ENCODE peak calls at places on chromosome 3, in six cellular contexts. One of them, this sample, is unnamed. For H3K9me3 and H3K4me1, the result is how much of the 10 kb centered on the place peaks cover.

GRCh38 chr3:38583688-38584087 is 65.8 kb downstream of the SCN5A start:
- DNase-seq in heart left ventricle: no peak
- DNase-seq in right cardiac atrium: no peak
- DNase-seq in SK-N-SH: no peak
- DNase-seq in CD8-positive, alpha-beta memory T cell: no peak
- DNase-seq in GM23248: no peak
- DNase-seq in this sample: no peak

GRCh38 chr3:196792771-196793170 is 53.1 kb downstream of the PAK2 start:
- DNase-seq in heart left ventricle: no peak
- DNase-seq in right cardiac atrium: no peak
- DNase-seq in SK-N-SH: no peak
- DNase-seq in CD8-positive, alpha-beta memory T cell: no peak
- DNase-seq in GM23248: peak
- DNase-seq in this sample: peak

GRCh38 chr3:185631108-185631507 is 45.0 kb downstream of the SENP2 start:
- DNase-seq in heart left ventricle: no peak
- DNase-seq in right cardiac atrium: no peak
- DNase-seq in SK-N-SH: no peak
- DNase-seq in CD8-positive, alpha-beta memory T cell: no peak
- DNase-seq in GM23248: peak
- DNase-seq in this sample: peak

GRCh38 chr3:185914911-185915629 is 22.7 kb downstream of the TRA2B start:
- DNase-seq in heart left ventricle: no peak
- DNase-seq in right cardiac atrium: no peak
- DNase-seq in SK-N-SH: no peak
- DNase-seq in CD8-positive, alpha-beta memory T cell: no peak
- DNase-seq in GM23248: no peak
- DNase-seq in this sample: no peak

GRCh38 chr3:123816673-123817207 is 67.4 kb downstream of the MYLK start:
- DNase-seq in heart left ventricle: no peak
- DNase-seq in right cardiac atrium: no peak
- DNase-seq in SK-N-SH: no peak
- DNase-seq in CD8-positive, alpha-beta memory T cell: no peak
- DNase-seq in GM23248: peak
- DNase-seq in this sample: no peak

GRCh38 chr3:137792633-137793271 is 28.6 kb downstream of the SOX14 start:
- DNase-seq in heart left ventricle: no peak
- DNase-seq in right cardiac atrium: no peak
- DNase-seq in SK-N-SH: peak
- DNase-seq in CD8-positive, alpha-beta memory T cell: no peak
- DNase-seq in GM23248: peak
- DNase-seq in this sample: peak

GRCh38 chr3:155634121-155634719 is 110.7 kb downstream of the PLCH1 start:
- DNase-seq in heart left ventricle: no peak
- DNase-seq in right cardiac atrium: no peak
- DNase-seq in SK-N-SH: no peak
- DNase-seq in CD8-positive, alpha-beta memory T cell: no peak
- DNase-seq in GM23248: no peak
- DNase-seq in this sample: no peak

GRCh38 chr3:175144368-175144767 is 285.2 kb downstream of the NAALADL2 start:
- DNase-seq in heart left ventricle: no peak
- DNase-seq in right cardiac atrium: no peak
- DNase-seq in SK-N-SH: no peak
- DNase-seq in CD8-positive, alpha-beta memory T cell: no peak
- DNase-seq in GM23248: no peak
- DNase-seq in this sample: no peak

GRCh38 chr3:110243081-110243480 is 828.5 kb upstream of the NECTIN3 start:
- DNase-seq in heart left ventricle: no peak
- DNase-seq in right cardiac atrium: no peak
- DNase-seq in SK-N-SH: no peak
- DNase-seq in CD8-positive, alpha-beta memory T cell: no peak
- DNase-seq in GM23248: peak
- DNase-seq in this sample: peak

GRCh38 chr3:66164155-66164554 is 56.6 kb upstream of the SLC25A26 start:
- DNase-seq in heart left ventricle: no peak
- DNase-seq in right cardiac atrium: no peak
- DNase-seq in SK-N-SH: no peak
- DNase-seq in CD8-positive, alpha-beta memory T cell: no peak
- DNase-seq in GM23248: no peak
- DNase-seq in this sample: no peak

GRCh38 chr3:57017481-57017880 is 43.0 kb upstream of the SPATA12 start:
- DNase-seq in heart left ventricle: peak
- DNase-seq in right cardiac atrium: no peak
- DNase-seq in SK-N-SH: no peak
- DNase-seq in CD8-positive, alpha-beta memory T cell: no peak
- DNase-seq in GM23248: no peak
- DNase-seq in this sample: peak

GRCh38 chr3:101020616-101021015 is 27.4 kb upstream of the ABI3BP start:
- DNase-seq in heart left ventricle: no peak
- DNase-seq in right cardiac atrium: no peak
- DNase-seq in SK-N-SH: no peak
- DNase-seq in CD8-positive, alpha-beta memory T cell: no peak
- DNase-seq in GM23248: peak
- DNase-seq in this sample: no peak

GRCh38 chr3:32856901-32857507 is 39.2 kb downstream of the TRIM71 start:
- DNase-seq in heart left ventricle: no peak
- DNase-seq in right cardiac atrium: no peak
- DNase-seq in SK-N-SH: no peak
- DNase-seq in CD8-positive, alpha-beta memory T cell: no peak
- DNase-seq in GM23248: no peak
- DNase-seq in this sample: no peak

GRCh38 chr3:71701251-71701650 is 24.0 kb downstream of the EIF4E3 start:
- DNase-seq in heart left ventricle: no peak
- DNase-seq in right cardiac atrium: no peak
- DNase-seq in SK-N-SH: no peak
- DNase-seq in CD8-positive, alpha-beta memory T cell: no peak
- DNase-seq in GM23248: no peak
- DNase-seq in this sample: no peak

GRCh38 chr3:171407746-171408145 is 52.5 kb downstream of the TNIK start:
- DNase-seq in heart left ventricle: no peak
- DNase-seq in right cardiac atrium: no peak
- DNase-seq in SK-N-SH: no peak
- DNase-seq in CD8-positive, alpha-beta memory T cell: no peak
- DNase-seq in GM23248: peak
- DNase-seq in this sample: peak

GRCh38 chr3:14224895-14225294 is 46.3 kb downstream of the LSM3 start:
- DNase-seq in heart left ventricle: no peak
- DNase-seq in right cardiac atrium: no peak
- DNase-seq in SK-N-SH: no peak
- DNase-seq in CD8-positive, alpha-beta memory T cell: no peak
- DNase-seq in GM23248: peak
- DNase-seq in this sample: no peak

GRCh38 chr3:72171461-72171860 is 386.5 kb upstream of the PROK2 start:
- DNase-seq in heart left ventricle: no peak
- DNase-seq in right cardiac atrium: no peak
- DNase-seq in SK-N-SH: no peak
- DNase-seq in CD8-positive, alpha-beta memory T cell: no peak
- DNase-seq in GM23248: peak
- DNase-seq in this sample: peak

GRCh38 chr3:181782306-181782924 is 70.7 kb downstream of the SOX2 start:
- DNase-seq in heart left ventricle: no peak
- DNase-seq in right cardiac atrium: no peak
- DNase-seq in SK-N-SH: no peak
- DNase-seq in CD8-positive, alpha-beta memory T cell: no peak
- DNase-seq in GM23248: peak
- DNase-seq in this sample: peak

GRCh38 chr3:124266517-124266916 is 274.6 kb upstream of the ROPN1 start:
- DNase-seq in heart left ventricle: no peak
- DNase-seq in right cardiac atrium: no peak
- DNase-seq in SK-N-SH: peak
- DNase-seq in CD8-positive, alpha-beta memory T cell: no peak
- DNase-seq in GM23248: peak
- DNase-seq in this sample: peak

GRCh38 chr3:182259579-182259978 is 533.7 kb upstream of the ATP11B start:
- DNase-seq in heart left ventricle: peak
- DNase-seq in right cardiac atrium: peak
- DNase-seq in SK-N-SH: peak
- DNase-seq in CD8-positive, alpha-beta memory T cell: no peak
- DNase-seq in GM23248: peak
- DNase-seq in this sample: peak

GRCh38 chr3:181567446-181568075 is 144.2 kb upstream of the SOX2 start:
- DNase-seq in heart left ventricle: no peak
- DNase-seq in right cardiac atrium: no peak
- DNase-seq in SK-N-SH: no peak
- DNase-seq in CD8-positive, alpha-beta memory T cell: no peak
- DNase-seq in GM23248: peak
- DNase-seq in this sample: no peak

GRCh38 chr3:189488241-189488767 is 142.9 kb upstream of the TP63 start:
- DNase-seq in heart left ventricle: no peak
- DNase-seq in right cardiac atrium: no peak
- DNase-seq in SK-N-SH: no peak
- DNase-seq in CD8-positive, alpha-beta memory T cell: no peak
- DNase-seq in GM23248: peak
- DNase-seq in this sample: peak

GRCh38 chr3:188796122-188796631 is 375.6 kb upstream of the TPRG1 start:
- DNase-seq in heart left ventricle: no peak
- DNase-seq in right cardiac atrium: no peak
- DNase-seq in SK-N-SH: no peak
- DNase-seq in CD8-positive, alpha-beta memory T cell: no peak
- DNase-seq in GM23248: peak
- DNase-seq in this sample: no peak

GRCh38 chr3:135089451-135089850 is 294.4 kb downstream of the EPHB1 start:
- DNase-seq in heart left ventricle: no peak
- DNase-seq in right cardiac atrium: no peak
- DNase-seq in SK-N-SH: no peak
- DNase-seq in CD8-positive, alpha-beta memory T cell: no peak
- DNase-seq in GM23248: no peak
- DNase-seq in this sample: no peak

GRCh38 chr3:126714921-126715320 is 10.9 kb downstream of the CHCHD6 start:
- DNase-seq in heart left ventricle: no peak
- DNase-seq in right cardiac atrium: no peak
- DNase-seq in SK-N-SH: peak
- DNase-seq in CD8-positive, alpha-beta memory T cell: no peak
- DNase-seq in GM23248: no peak
- DNase-seq in this sample: no peak

GRCh38 chr3:191502583-191502982 is 41.6 kb downstream of the PYDC2 start:
- DNase-seq in heart left ventricle: no peak
- DNase-seq in right cardiac atrium: no peak
- DNase-seq in SK-N-SH: no peak
- DNase-seq in CD8-positive, alpha-beta memory T cell: no peak
- DNase-seq in GM23248: no peak
- DNase-seq in this sample: no peak

GRCh38 chr3:51953445-51953844 is 1.7 kb upstream of the GPR62 start:
- DNase-seq in heart left ventricle: no peak
- DNase-seq in right cardiac atrium: no peak
- DNase-seq in SK-N-SH: no peak
- DNase-seq in CD8-positive, alpha-beta memory T cell: no peak
- DNase-seq in GM23248: peak
- DNase-seq in this sample: no peak

DNA sequence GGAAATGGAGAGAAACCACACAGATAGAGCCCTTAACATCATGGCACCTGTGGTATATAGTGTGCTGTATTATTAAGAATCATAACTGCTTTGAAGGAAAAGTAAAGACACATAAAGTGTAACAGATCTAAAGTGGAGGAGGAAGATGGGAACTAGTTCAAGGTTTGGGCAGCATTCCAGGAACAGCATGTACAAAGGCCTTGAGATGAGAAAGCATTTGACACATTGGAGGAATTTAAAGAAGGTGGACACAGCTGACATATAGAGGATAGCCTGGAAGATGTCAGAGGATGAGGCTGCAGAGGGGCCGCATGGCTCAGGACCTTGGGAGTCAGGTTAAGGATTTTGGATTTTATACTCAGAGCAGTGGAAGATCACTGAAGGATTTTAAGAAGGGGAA is 39.0 kb downstream of the LRTM1 start:
- DNase-seq in heart left ventricle: no peak
- DNase-seq in right cardiac atrium: no peak
- DNase-seq in SK-N-SH: no peak
- DNase-seq in CD8-positive, alpha-beta memory T cell: no peak
- DNase-seq in GM23248: no peak
- DNase-seq in this sample: no peak
- H3K27ac ChIP-seq in heart left ventricle: no peak
- H3K27ac ChIP-seq in right cardiac atrium: no peak
- H3K27ac ChIP-seq in SK-N-SH: no peak
- H3K27ac ChIP-seq in CD8-positive, alpha-beta memory T cell: no peak
- H3K27ac ChIP-seq in GM23248: no peak
- H3K27ac ChIP-seq in this sample: no peak

GRCh38 chr3:118587037-118587741 is 447.5 kb downstream of the IGSF11 start:
- DNase-seq in heart left ventricle: no peak
- DNase-seq in right cardiac atrium: no peak
- DNase-seq in SK-N-SH: no peak
- DNase-seq in CD8-positive, alpha-beta memory T cell: no peak
- DNase-seq in GM23248: no peak
- DNase-seq in this sample: peak
- H3K9me3 ChIP-seq in heart left ventricle: under half
- H3K9me3 ChIP-seq in right cardiac atrium: under half
- H3K9me3 ChIP-seq in SK-N-SH: under half
- H3K9me3 ChIP-seq in CD8-positive, alpha-beta memory T cell: under half
- H3K9me3 ChIP-seq in GM23248: under half
- H3K9me3 ChIP-seq in this sample: under half

GRCh38 chr3:46990573-46991374 is 11.3 kb downstream of the NBEAL2 start:
- DNase-seq in heart left ventricle: peak
- DNase-seq in right cardiac atrium: peak
- DNase-seq in SK-N-SH: no peak
- DNase-seq in CD8-positive, alpha-beta memory T cell: no peak
- DNase-seq in GM23248: no peak
- DNase-seq in this sample: no peak

GRCh38 chr3:46988616-46989015 is 9.2 kb downstream of the NBEAL2 start:
- DNase-seq in heart left ventricle: no peak
- DNase-seq in right cardiac atrium: no peak
- DNase-seq in SK-N-SH: no peak
- DNase-seq in CD8-positive, alpha-beta memory T cell: no peak
- DNase-seq in GM23248: no peak
- DNase-seq in this sample: no peak

GRCh38 chr3:46991406-46992165 is 12.1 kb downstream of the NBEAL2 start:
- DNase-seq in heart left ventricle: no peak
- DNase-seq in right cardiac atrium: peak
- DNase-seq in SK-N-SH: no peak
- DNase-seq in CD8-positive, alpha-beta memory T cell: no peak
- DNase-seq in GM23248: no peak
- DNase-seq in this sample: no peak

GRCh38 chr3:46987485-46988401 is 8.3 kb downstream of the NBEAL2 start:
- DNase-seq in heart left ventricle: peak
- DNase-seq in right cardiac atrium: peak
- DNase-seq in SK-N-SH: no peak
- DNase-seq in CD8-positive, alpha-beta memory T cell: peak
- DNase-seq in GM23248: no peak
- DNase-seq in this sample: no peak

GRCh38 chr3:46989146-46989810 is 9.8 kb downstream of the NBEAL2 start:
- DNase-seq in heart left ventricle: no peak
- DNase-seq in right cardiac atrium: peak
- DNase-seq in SK-N-SH: no peak
- DNase-seq in CD8-positive, alpha-beta memory T cell: no peak
- DNase-seq in GM23248: no peak
- DNase-seq in this sample: no peak
- H3K4me1 ChIP-seq in heart left ventricle: under half
- H3K4me1 ChIP-seq in right cardiac atrium: under half
- H3K4me1 ChIP-seq in SK-N-SH: under half
- H3K4me1 ChIP-seq in CD8-positive, alpha-beta memory T cell: half or more
- H3K4me1 ChIP-seq in GM23248: under half
- H3K4me1 ChIP-seq in this sample: under half

DNA sequence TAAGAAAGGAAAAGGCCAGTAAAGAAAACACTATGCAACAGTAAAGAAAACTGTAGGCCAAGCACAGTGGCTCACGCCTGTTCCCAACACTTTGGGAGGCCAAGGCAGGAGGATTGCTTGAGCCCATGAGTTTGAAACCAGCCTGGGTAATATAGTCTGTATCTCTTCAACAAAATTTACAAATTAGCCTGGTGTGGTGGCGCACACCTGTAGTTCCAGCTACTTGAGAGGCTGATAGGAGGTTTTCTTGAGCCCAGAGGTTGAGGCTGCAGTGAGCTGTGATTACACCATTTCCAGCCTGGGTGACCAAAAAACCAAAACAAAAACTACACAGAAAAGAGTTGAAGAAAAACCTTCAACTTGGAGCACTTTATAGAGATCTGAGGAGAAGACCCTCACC is 31.8 kb downstream of the DAG1 start:
- DNase-seq in heart left ventricle: no peak
- DNase-seq in right cardiac atrium: no peak
- DNase-seq in SK-N-SH: no peak
- DNase-seq in CD8-positive, alpha-beta memory T cell: no peak
- DNase-seq in GM23248: no peak
- DNase-seq in this sample: no peak
- H3K27ac ChIP-seq in heart left ventricle: peak
- H3K27ac ChIP-seq in right cardiac atrium: peak
- H3K27ac ChIP-seq in SK-N-SH: peak
- H3K27ac ChIP-seq in CD8-positive, alpha-beta memory T cell: no peak
- H3K27ac ChIP-seq in GM23248: peak
- H3K27ac ChIP-seq in this sample: no peak